ENCODE peak calls at places on chromosomes 7 and 10, in six cellular contexts. V is psoas muscle, X is IMR-90, L is GM12878, T is left lung, R is adrenal gland. Q is an unnamed sample. For H3K36me3, the result is how much of the 10 kb centered on the place peaks cover.

GRCh38 chr7:64992971-64993370 is 2.1 kb upstream of the ZNF117 start:
- DNase-seq in V (no peak), X (no peak), L (no peak), T (no peak), R (no peak), Q (no peak)

GRCh38 chr10:47261121-47261520 is 38.9 kb upstream of the GDF10 start:
- DNase-seq in V (no peak), X (no peak), L (peak), T (no peak), R (peak), Q (peak)

GRCh38 chr10:59675812-59676211 is 33.8 kb downstream of the SLC16A9 start:
- DNase-seq in V (no peak), X (no peak), L (no peak), T (no peak), R (no peak), Q (no peak)

GRCh38 chr7:92404170-92404614 is 43.1 kb upstream of the GATAD1 start:
- DNase-seq in V (no peak), X (no peak), L (no peak), T (no peak), R (no peak), Q (no peak)

GRCh38 chr7:23474829-23475578 is 4.7 kb upstream of the IGF2BP3 start:
- DNase-seq in V (no peak), X (no peak), L (no peak), T (no peak), R (no peak), Q (no peak)

GRCh38 chr7:142385528-142386340 is 127.9 kb upstream of the PRSS58 start:
- DNase-seq in V (no peak), X (peak), L (peak), T (no peak), R (no peak), Q (no peak)

GRCh38 chr7:134831862-134832261 is 52.4 kb downstream of the CALD1 start:
- DNase-seq in V (peak), X (no peak), L (no peak), T (no peak), R (no peak), Q (no peak)

GRCh38 chr10:11683529-11684320 is 58.5 kb upstream of the ECHDC3 start:
- DNase-seq in V (no peak), X (no peak), L (no peak), T (no peak), R (no peak), Q (peak)

GRCh38 chr7:6453737-6454136 is 6.0 kb upstream of the DAGLB start:
- DNase-seq in V (no peak), X (peak), L (no peak), T (no peak), R (no peak), Q (no peak)

GRCh38 chr7:28990200-28990960 is 32.2 kb upstream of the TRIL start:
- DNase-seq in V (peak), X (no peak), L (no peak), T (no peak), R (no peak), Q (no peak)

DNA sequence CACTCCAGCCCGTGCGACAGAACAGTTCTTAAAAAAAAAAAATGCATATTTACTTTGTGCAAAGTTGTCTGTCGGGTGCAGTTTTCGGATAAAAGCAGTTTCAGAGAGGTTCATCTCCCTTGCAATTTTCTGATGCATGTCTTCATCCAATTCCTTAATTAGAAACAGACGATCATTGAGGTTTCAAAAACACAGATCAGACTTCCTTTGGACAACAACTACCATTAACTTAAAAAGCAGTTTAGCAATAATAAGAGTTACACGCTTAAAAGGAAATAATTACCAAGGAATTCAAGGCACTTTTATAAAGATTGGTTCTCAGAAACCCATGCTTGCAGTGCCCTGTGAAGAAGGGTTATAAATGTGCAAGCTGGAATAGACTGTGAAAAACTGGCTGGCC is 35.0 kb upstream of the HNRNPH3 start:
- DNase-seq in V (no peak), X (no peak), L (no peak), T (no peak), R (no peak), Q (no peak)
- H3K4me3 ChIP-seq in V (no peak), X (no peak), L (no peak), T (no peak), R (no peak), Q (no peak)

DNA sequence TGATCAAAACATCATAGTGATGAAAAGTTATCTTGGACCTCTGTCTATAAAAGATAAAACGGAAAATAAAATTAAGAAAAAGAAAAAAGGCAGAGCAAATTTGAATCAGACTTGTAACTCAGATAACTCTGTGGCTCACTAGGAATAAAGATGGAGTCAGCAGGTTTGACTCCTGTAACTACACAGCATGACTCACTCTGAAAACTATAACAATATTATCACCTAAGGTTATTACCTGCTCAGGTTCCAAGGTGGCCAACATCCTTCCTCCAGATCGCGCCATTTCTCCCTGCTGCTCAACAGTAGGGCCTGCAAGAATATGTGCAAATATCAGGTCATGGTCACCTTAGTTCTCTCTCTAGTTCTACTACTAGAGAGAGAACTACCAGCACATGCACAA is 30.0 kb downstream of the ALDH18A1 start:
- DNase-seq in V (no peak), X (no peak), L (no peak), T (no peak), R (no peak), Q (no peak)
- H3K36me3 ChIP-seq in V (under half), X (under half), L (under half), T (half or more), R (half or more), Q (under half)

DNA sequence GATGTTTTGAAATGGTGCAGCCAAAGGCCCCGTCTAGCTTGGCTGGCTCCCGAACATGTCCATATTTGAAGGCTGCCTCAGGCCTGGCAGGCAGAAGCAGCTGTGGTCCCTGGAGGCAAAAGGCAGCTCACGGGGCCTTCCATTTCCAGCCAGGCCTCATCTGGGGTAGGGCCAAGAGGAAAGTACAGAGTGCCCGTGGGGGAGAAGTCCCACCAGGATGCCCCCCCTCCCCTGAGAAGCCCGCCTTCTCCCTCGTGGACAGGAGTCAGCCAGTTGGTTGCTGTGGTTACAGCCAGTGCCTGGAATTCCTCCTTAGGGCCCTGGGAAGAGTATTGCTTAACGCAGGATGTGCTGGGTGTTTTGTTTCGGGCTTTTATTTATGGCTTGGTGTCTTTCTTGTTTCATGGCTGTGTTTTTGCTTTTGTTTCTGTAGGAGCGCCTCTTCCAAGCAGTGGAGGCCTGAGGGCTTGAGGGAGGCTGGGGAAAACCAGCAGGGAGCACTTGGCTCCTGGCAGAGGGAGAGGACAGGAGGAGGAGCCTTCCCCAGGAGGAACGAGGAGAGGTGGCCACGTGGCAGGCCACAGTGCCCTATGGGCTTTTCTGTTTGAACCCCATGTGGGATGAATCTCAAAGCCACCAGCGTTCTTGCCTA is 45.4 kb downstream of the CHST3 start:
- DNase-seq in V (peak), X (peak), L (no peak), T (peak), R (peak), Q (no peak)
- H3K4me3 ChIP-seq in V (peak), X (no peak), L (no peak), T (no peak), R (no peak), Q (no peak)

GRCh38 chr7:116538138-116538537 is 13.3 kb downstream of the CAV1 start:
- DNase-seq in V (no peak), X (no peak), L (no peak), T (no peak), R (no peak), Q (no peak)
- H3K36me3 ChIP-seq in V (under half), X (under half), L (under half), T (under half), R (under half), Q (under half)

GRCh38 chr10:70586348-70586930 is 16.1 kb downstream of the PRF1 start:
- DNase-seq in V (no peak), X (no peak), L (no peak), T (no peak), R (no peak), Q (no peak)
- H3K4me3 ChIP-seq in V (no peak), X (no peak), L (no peak), T (no peak), R (no peak), Q (no peak)

DNA sequence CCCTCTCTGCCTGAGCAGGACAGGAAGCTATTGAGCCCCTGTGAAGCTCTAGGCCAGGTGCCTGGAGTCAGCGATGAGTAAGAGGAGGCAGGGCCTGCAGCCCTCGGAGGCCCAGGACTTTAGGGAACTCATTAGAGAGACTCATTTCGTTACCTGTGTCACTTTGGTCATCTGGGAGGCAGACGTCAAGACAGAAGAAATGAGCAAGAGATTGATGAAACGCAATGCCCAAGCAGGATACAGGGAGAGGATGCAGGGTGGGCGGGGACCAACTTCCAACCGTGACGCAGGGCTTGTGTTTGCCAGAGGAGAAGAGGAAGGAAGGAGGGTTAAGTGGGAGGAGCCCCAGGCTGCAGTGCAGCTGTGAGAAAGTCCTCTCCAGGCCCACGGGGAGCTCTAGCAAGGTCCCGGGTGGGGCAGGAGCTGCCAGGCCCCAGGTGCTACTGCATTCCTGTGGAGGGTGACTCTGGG is 26.4 kb upstream of the GNA12 start:
- DNase-seq in V (peak), X (peak), L (no peak), T (peak), R (peak), Q (no peak)
- H3K36me3 ChIP-seq in V (under half), X (under half), L (under half), T (under half), R (under half), Q (under half)

DNA sequence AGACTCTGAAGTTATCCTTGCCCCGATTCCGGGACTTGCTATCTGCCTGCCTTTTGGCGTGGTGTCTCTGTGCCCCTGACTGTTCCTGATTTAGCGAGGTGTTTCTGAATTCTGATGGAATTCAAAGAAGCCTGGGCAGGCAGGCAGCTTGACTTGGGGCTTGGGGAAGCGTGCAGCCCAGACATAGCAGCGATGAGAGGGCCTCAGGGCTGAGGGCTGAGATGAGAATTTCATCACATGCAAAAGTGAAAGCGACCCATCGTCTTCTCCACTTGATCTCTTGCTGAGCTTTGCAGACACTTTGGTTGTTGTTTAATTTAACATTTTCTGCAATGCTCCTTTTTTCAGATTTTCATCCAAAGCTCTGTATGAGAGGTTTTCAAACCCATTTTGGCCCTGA is 57.8 kb downstream of the TCF7L2 start:
- DNase-seq in V (no peak), X (no peak), L (no peak), T (no peak), R (no peak), Q (no peak)
- H3K4me3 ChIP-seq in V (no peak), X (no peak), L (no peak), T (no peak), R (no peak), Q (no peak)

GRCh38 chr7:139065323-139065722 is 29.5 kb upstream of the ZC3HAV1L start:
- DNase-seq in V (no peak), X (peak), L (no peak), T (no peak), R (no peak), Q (no peak)

GRCh38 chr7:139059905-139060304 is 24.1 kb upstream of the ZC3HAV1L start:
- DNase-seq in V (no peak), X (no peak), L (no peak), T (no peak), R (no peak), Q (no peak)

GRCh38 chr7:139058963-139059362 is 23.1 kb upstream of the ZC3HAV1L start:
- DNase-seq in V (no peak), X (peak), L (no peak), T (no peak), R (no peak), Q (no peak)

GRCh38 chr7:139061416-139061815 is 25.6 kb upstream of the ZC3HAV1L start:
- DNase-seq in V (no peak), X (peak), L (no peak), T (no peak), R (no peak), Q (no peak)

DNA sequence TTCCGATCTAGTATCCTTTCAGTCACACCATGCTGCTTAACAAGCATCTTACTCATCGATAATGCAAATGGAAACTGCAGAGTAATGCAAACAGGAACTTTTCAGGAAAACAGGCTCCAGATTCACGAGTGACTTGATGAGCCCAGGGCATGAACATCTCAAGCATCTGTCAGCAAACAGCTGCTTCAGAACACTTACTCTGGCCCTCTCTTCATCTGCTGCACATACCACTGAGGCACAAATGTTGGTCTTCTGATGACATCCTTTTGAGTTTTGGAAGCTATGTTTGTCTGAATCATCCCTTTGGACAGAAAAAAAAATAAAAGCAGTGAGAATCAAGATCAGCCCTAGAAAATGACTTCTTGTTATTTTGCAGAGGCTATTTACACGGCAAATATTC is 25.0 kb upstream of the ZC3HAV1L start:
- DNase-seq in V (no peak), X (peak), L (no peak), T (no peak), R (no peak), Q (no peak)
- H3K36me3 ChIP-seq in V (under half), X (under half), L (under half), T (half or more), R (half or more), Q (under half)

GRCh38 chr7:16755397-16755796 is 1.8 kb downstream of the TSPAN13 start:
- DNase-seq in V (no peak), X (peak), L (no peak), T (no peak), R (no peak), Q (no peak)
- H3K4me3 ChIP-seq in V (peak), X (no peak), L (no peak), T (peak), R (no peak), Q (no peak)

DNA sequence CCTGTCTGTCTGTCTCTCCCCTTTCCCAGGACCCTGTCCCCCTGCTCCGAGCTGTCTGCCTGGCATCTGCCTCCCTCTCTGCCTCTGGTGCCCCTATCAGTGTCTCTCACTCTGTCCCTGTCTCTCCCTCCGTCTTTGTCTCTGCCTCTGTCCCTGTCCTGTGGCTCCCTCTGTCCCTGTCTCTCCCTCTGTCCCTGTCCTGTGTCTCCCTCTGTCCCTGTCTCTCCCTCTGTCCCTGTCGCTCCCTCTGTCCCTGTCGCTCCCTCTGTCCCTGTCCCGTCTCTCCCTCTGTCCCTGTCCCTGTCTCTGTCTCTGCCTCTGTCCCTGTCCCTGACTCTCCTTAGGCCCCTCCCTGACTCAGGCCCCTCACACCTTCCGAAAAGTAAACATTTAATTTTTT is 75.0 kb upstream of the PAX2 start:
- DNase-seq in V (no peak), X (no peak), L (no peak), T (no peak), R (no peak), Q (no peak)
- H3K36me3 ChIP-seq in V (under half), X (under half), L (under half), T (under half), R (under half), Q (under half)